ENCODE peak calls at places on chromosomes 11 and 22, in nine cellular contexts. X, R, P, L, G, I, S, D and M are unnamed samples. For H3K9me3, the result is how much of the 10 kb centered on the place peaks cover.

GRCh38 chr22:40463017-40463631 is 92.7 kb downstream of the SGSM3 start:
- DNase-seq in X (peak), R (no peak), P (no peak), L (no peak), G (no peak), I (no peak), S (no peak), D (no peak), M (peak)

GRCh38 chr22:20101638-20102037 is 14.3 kb upstream of the RANBP1 start:
- DNase-seq in X (no peak), R (no peak), P (no peak), L (no peak), G (no peak), I (no peak), S (no peak), D (no peak), M (peak)

GRCh38 chr11:130671801-130672700 is 223.6 kb downstream of the ADAMTS15 start:
- DNase-seq in X (no peak), R (peak), P (peak), L (peak), G (peak), I (peak), S (peak), D (peak), M (no peak)

GRCh38 chr22:47168441-47168840 is 406.0 kb downstream of the TBC1D22A start:
- DNase-seq in X (peak), R (no peak), P (no peak), L (no peak), G (no peak), I (no peak), S (peak), D (no peak), M (no peak)

GRCh38 chr11:13008625-13009475 is at the start of gene RASSF10:
- DNase-seq in X (peak), R (peak), P (peak), L (no peak), G (peak), I (peak), S (peak), D (no peak), M (no peak)

GRCh38 chr22:34414467-34415440 is 494.5 kb upstream of the LARGE1 start:
- DNase-seq in X (peak), R (peak), P (peak), L (no peak), G (peak), I (peak), S (no peak), D (peak), M (no peak)

GRCh38 chr11:71255323-71255722 is 2.9 kb upstream of the SHANK2 start:
- DNase-seq in X (peak), R (peak), P (no peak), L (no peak), G (peak), I (no peak), S (peak), D (no peak), M (no peak)

GRCh38 chr11:20087118-20087521 is 73.2 kb downstream of the DBX1 start:
- DNase-seq in X (no peak), R (no peak), P (no peak), L (no peak), G (no peak), I (peak), S (no peak), D (no peak), M (no peak)

GRCh38 chr11:20594274-20595061 is 4.9 kb upstream of the SLC6A5 start:
- DNase-seq in X (no peak), R (no peak), P (no peak), L (no peak), G (no peak), I (no peak), S (no peak), D (no peak), M (no peak)

GRCh38 chr11:45182902-45183301 is 36.5 kb downstream of the PRDM11 start:
- DNase-seq in X (no peak), R (no peak), P (peak), L (no peak), G (peak), I (no peak), S (peak), D (peak), M (no peak)

GRCh38 chr11:97557399-97557798 is 1167.6 kb downstream of the JRKL start:
- DNase-seq in X (no peak), R (no peak), P (peak), L (no peak), G (no peak), I (no peak), S (no peak), D (peak), M (no peak)

GRCh38 chr22:43823911-43824665 is 12.0 kb upstream of the EFCAB6 start:
- DNase-seq in X (no peak), R (no peak), P (no peak), L (no peak), G (no peak), I (no peak), S (peak), D (no peak), M (no peak)

GRCh38 chr11:103699216-103699615 is 337.2 kb upstream of the DDI1 start:
- DNase-seq in X (no peak), R (no peak), P (peak), L (no peak), G (no peak), I (peak), S (no peak), D (peak), M (no peak)

GRCh38 chr11:131248588-131248987 is 121.8 kb upstream of the NTM start:
- DNase-seq in X (no peak), R (no peak), P (no peak), L (no peak), G (no peak), I (peak), S (no peak), D (peak), M (no peak)

GRCh38 chr22:49933236-49933921 is 14.9 kb downstream of the CRELD2 start:
- DNase-seq in X (no peak), R (no peak), P (no peak), L (peak), G (peak), I (no peak), S (peak), D (no peak), M (no peak)

GRCh38 chr22:21686634-21687393 is 21.0 kb downstream of the PPIL2 start:
- DNase-seq in X (no peak), R (no peak), P (no peak), L (no peak), G (peak), I (no peak), S (no peak), D (no peak), M (no peak)

GRCh38 chr11:10534331-10534730 is 6.7 kb downstream of the RNF141 start:
- DNase-seq in X (no peak), R (no peak), P (no peak), L (no peak), G (no peak), I (no peak), S (no peak), D (no peak), M (no peak)

GRCh38 chr11:127966821-127967220 is 620.5 kb downstream of the ETS1 start:
- DNase-seq in X (no peak), R (no peak), P (no peak), L (no peak), G (no peak), I (no peak), S (no peak), D (no peak), M (no peak)
- H3K9me3 ChIP-seq in X (under half), R (under half), P (under half), L (under half), G (under half), I (under half), S (under half), D (under half), M (under half)

GRCh38 chr11:78583889-78584288 is 9.2 kb upstream of the NARS2 start:
- DNase-seq in X (no peak), R (no peak), P (no peak), L (no peak), G (no peak), I (no peak), S (no peak), D (no peak), M (no peak)
- H3K9me3 ChIP-seq in X (under half), R (under half), P (under half), L (under half), G (under half), I (under half), S (under half), D (under half), M (under half)

DNA sequence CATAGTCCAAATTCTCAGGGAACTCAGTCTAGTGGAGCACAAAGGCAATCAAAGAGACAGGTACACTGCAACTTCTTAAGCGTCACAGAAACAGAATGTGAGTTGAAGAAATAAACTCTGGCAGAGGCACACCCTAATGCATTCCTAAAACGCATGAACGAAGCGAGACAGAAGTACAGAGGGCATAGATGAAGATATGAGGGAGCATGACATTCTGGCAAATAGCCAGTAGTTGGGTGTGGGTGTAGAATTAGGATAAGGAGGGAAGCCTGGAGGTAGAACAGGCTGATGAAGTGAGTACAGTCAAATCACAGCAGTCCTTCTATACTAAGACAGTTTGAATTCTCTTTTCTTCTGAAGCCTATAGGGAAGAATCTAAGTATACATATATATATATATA is 838.7 kb upstream of the API5 start:
- DNase-seq in X (no peak), R (peak), P (no peak), L (no peak), G (no peak), I (no peak), S (no peak), D (no peak), M (no peak)
- H3K9me3 ChIP-seq in X (under half), R (under half), P (under half), L (under half), G (under half), I (under half), S (under half), D (under half), M (under half)

GRCh38 chr22:48504519-48505140 is 1323.0 kb downstream of the BRD1 start:
- DNase-seq in X (no peak), R (no peak), P (no peak), L (no peak), G (no peak), I (no peak), S (no peak), D (no peak), M (no peak)
- H3K9me3 ChIP-seq in X (under half), R (half or more), P (under half), L (under half), G (under half), I (under half), S (under half), D (under half), M (under half)